ENCODE peak calls at places on chromosome 7, in five cellular contexts. Q is choroid plexus epithelial cell, E is astrocyte of the spinal cord, N is psoas muscle, D is Panc1. X is an unnamed sample.

GRCh38 chr7:130959743-130960207 is 225.8 kb upstream of the KLF14 start:
- DNase-seq in Q (peak; percentile 76), E (peak; percentile 88), N (no peak), D (no peak), X (no peak)

GRCh38 chr7:34107306-34107705 is 202.0 kb downstream of the BMPER start:
- DNase-seq in Q (peak; percentile 59), E (peak; percentile 44), N (no peak), D (no peak), X (peak; percentile 41)

GRCh38 chr7:21367081-21367480 is 60.8 kb upstream of the SP4 start:
- DNase-seq in Q (no peak), E (no peak), N (no peak), D (no peak), X (no peak)

GRCh38 chr7:50812847-50813475 is 30.3 kb upstream of the GRB10 start:
- DNase-seq in Q (peak; percentile 78), E (peak; percentile 69), N (peak; percentile 66), D (peak; percentile 81), X (no peak)

GRCh38 chr7:116122972-116123595 is 87.3 kb upstream of the TES start:
- DNase-seq in Q (peak; percentile 83), E (peak; percentile 67), N (no peak), D (peak; percentile 17), X (no peak)

GRCh38 chr7:17963281-17963680 is 23.0 kb upstream of the SNX13 start:
- DNase-seq in Q (peak; percentile 52), E (no peak), N (no peak), D (no peak), X (no peak)

GRCh38 chr7:159059629-159060028 is 85.0 kb downstream of the VIPR2 start:
- DNase-seq in Q (no peak), E (no peak), N (no peak), D (no peak), X (no peak)

GRCh38 chr7:49001610-49002033 is 77.3 kb downstream of the CDC14C start:
- DNase-seq in Q (peak; percentile 1), E (no peak), N (no peak), D (peak; percentile 32), X (no peak)

GRCh38 chr7:130008941-130009847 is 42.0 kb downstream of the ZC3HC1 start:
- DNase-seq in Q (peak; percentile 21), E (peak; percentile 51), N (peak; percentile 17), D (peak; percentile 38), X (no peak)

GRCh38 chr7:28808786-28809533 is 149.2 kb downstream of the TRIL start:
- DNase-seq in Q (peak; percentile 26), E (no peak), N (no peak), D (no peak), X (peak; percentile 43)

GRCh38 chr7:97731736-97732370 is at the start of gene TAC1:
- DNase-seq in Q (no peak), E (no peak), N (no peak), D (no peak), X (no peak)

GRCh38 chr7:151437866-151438516 is 1.9 kb downstream of the CRYGN start:
- DNase-seq in Q (no peak), E (no peak), N (no peak), D (no peak), X (no peak)

GRCh38 chr7:76318488-76319353 is 16.2 kb downstream of the HSPB1 start:
- DNase-seq in Q (peak; percentile 96), E (peak; percentile 88), N (peak; percentile 86), D (no peak), X (peak; percentile 77)

GRCh38 chr7:2601907-2602735 is 29.7 kb upstream of the TTYH3 start:
- DNase-seq in Q (no peak), E (no peak), N (no peak), D (no peak), X (no peak)
- H3K4me3 ChIP-seq in Q (no peak overlapping the region), E (no peak overlapping the region), N (no peak overlapping the region), D (no peak overlapping the region), X (no peak overlapping the region)

DNA sequence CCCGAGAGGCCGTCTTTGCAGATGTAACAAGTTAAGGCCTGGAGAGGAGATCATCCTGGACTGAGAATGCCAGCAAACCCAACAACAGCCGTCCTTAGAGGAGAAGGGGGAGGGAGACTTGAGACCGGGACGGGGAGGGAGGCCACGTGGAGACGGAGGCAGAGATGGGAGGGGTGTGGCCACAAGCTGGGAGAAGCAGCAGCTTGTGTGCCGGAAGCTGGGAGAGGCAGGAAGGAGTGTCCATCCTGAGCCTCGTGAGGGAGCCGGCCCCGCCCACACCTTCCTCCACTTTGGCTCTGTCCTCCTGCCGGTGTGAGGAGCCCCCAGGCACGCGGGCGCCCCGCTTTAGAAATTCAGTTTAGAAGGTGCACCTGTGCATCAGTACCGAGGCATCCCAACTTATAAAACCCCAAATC is 95.7 kb downstream of the DNAJB6 start:
- DNase-seq in Q (peak; percentile 83), E (peak; percentile 44), N (no peak), D (peak; percentile 13), X (peak; percentile 34)
- H3K4me3 ChIP-seq in Q (peak overlapping the region; percentile 22), E (peak overlapping the region; percentile 12), N (peak overlapping the region; percentile 32), D (peak overlapping the region; percentile 16), X (peak overlapping the region; percentile 40)

GRCh38 chr7:155363852-155364600 is 66.3 kb downstream of the INSIG1 start:
- DNase-seq in Q (no peak), E (no peak), N (no peak), D (no peak), X (no peak)

GRCh38 chr7:155361947-155362346 is 64.3 kb downstream of the INSIG1 start:
- DNase-seq in Q (no peak), E (no peak), N (no peak), D (no peak), X (no peak)

GRCh38 chr7:155361363-155361680 is 63.6 kb downstream of the INSIG1 start:
- DNase-seq in Q (no peak), E (no peak), N (no peak), D (no peak), X (no peak)

GRCh38 chr7:155363146-155363539 is 65.5 kb downstream of the INSIG1 start:
- DNase-seq in Q (no peak), E (no peak), N (no peak), D (no peak), X (no peak)

DNA sequence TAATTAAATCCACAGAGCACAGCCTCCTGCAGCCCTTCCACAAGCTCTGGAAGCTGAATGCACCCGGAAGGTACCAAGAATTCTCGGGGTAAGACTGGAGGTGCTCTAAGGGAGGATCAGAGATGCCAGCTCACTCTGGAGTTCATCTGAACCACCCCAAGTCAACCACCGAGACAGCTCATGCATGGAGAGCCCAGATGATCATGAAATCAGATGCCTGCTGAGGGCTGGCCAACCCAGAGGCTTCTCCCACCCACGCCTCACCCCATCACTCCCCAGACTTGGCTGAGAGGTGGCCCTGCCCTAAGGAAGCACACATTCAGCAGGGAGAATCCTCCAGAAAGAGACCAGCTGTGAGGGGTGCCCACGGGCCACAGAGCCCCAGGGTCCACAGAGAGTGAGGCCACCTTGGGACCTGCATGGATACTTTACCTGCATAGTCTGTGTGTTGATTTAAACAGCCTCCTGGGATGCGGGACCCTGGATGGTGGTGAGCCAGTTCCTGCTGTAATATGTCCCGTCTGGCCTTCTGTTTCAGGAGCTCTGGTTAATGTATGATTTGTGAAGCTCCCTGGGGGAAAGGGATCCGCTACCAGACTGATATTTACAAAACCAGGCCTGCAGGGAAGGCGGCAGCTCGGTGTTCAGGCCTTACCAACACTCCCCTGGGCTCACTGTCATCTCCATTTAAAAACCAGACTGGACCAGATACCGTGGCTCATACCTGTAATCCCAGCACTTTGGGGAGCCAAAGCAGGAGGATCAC is 64.9 kb downstream of the INSIG1 start:
- DNase-seq in Q (no peak), E (no peak), N (no peak), D (no peak), X (no peak)
- H3K4me3 ChIP-seq in Q (no peak overlapping the region), E (no peak overlapping the region), N (no peak overlapping the region), D (no peak overlapping the region), X (no peak overlapping the region)

DNA sequence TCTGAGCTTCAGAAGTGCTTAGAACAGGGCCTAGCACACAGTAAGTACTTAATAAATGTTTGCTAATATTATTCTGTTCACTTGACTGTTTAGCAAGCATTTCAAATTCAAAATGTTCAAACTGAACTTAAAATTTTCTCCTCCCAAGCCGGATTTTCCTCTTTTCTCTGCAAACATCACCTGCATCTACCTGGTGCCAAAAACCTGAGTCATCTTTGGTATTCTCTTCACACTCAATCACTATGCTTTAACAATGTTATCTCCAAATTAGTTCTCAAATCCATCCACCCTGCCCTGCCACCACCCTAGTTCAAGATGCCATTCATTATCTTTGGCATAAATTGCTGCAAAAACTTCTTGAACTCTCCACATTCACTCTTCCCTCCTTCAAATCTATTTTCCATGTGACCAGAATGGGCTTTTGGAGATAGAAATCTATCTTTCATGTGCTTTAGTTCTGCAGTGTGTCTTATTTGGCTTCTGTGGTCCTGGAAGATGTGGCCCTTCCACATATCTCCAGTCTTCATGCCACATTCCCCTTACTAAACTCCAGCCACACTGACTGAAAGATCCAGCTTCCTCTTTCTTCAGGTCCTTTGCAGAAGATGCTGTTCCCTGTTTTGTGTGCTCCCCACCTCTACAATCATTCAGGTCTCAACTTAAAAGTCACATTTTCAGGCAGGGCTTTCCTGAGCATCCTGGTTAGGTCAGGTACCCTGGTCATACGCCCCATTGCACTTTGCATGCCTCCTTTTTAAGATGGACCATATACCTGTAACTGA is 2.0 kb downstream of the GGCT start:
- DNase-seq in Q (no peak), E (no peak), N (no peak), D (no peak), X (no peak)
- H3K4me3 ChIP-seq in Q (no peak overlapping the region), E (no peak overlapping the region), N (no peak overlapping the region), D (no peak overlapping the region), X (no peak overlapping the region)

X was measured in skeletal muscle cell.